ENCODE peak calls at places on chromosome 21, in five cellular contexts. One of them, this sample, is unnamed.
A peak's percentile ranks its signal among the peaks of the same experiment; 100 is the strongest.

GRCh38 chr21:29237110-29238051 is 61.3 kb upstream of the BACH1 start:
- DNase-seq in tibial artery: peak; percentile 46
- DNase-seq in endothelial cell: no peak
- DNase-seq in Calu3: no peak
- DNase-seq in kidney: no peak
- DNase-seq in this sample: no peak

GRCh38 chr21:28608646-28609045 is 384.0 kb downstream of the LTN1 start:
- DNase-seq in tibial artery: no peak
- DNase-seq in endothelial cell: no peak
- DNase-seq in Calu3: no peak
- DNase-seq in kidney: no peak
- DNase-seq in this sample: no peak

GRCh38 chr21:42472521-42472920 is 23.5 kb downstream of the RSPH1 start:
- DNase-seq in tibial artery: no peak
- DNase-seq in endothelial cell: no peak
- DNase-seq in Calu3: no peak
- DNase-seq in kidney: no peak
- DNase-seq in this sample: no peak

GRCh38 chr21:29656504-29657227 is 283.1 kb downstream of the GRIK1 start:
- DNase-seq in tibial artery: no peak
- DNase-seq in endothelial cell: no peak
- DNase-seq in Calu3: no peak
- DNase-seq in kidney: no peak
- DNase-seq in this sample: no peak

GRCh38 chr21:24118738-24119470 is 1488.4 kb downstream of the MRPL39 start:
- DNase-seq in tibial artery: no peak
- DNase-seq in endothelial cell: no peak
- DNase-seq in Calu3: no peak
- DNase-seq in kidney: no peak
- DNase-seq in this sample: no peak

GRCh38 chr21:38306833-38307232 is 50.0 kb downstream of the KCNJ15 start:
- DNase-seq in tibial artery: no peak
- DNase-seq in endothelial cell: no peak
- DNase-seq in Calu3: no peak
- DNase-seq in kidney: no peak
- DNase-seq in this sample: no peak

GRCh38 chr21:43318841-43319781 is 107.8 kb downstream of the SIK1 start:
- DNase-seq in tibial artery: no peak
- DNase-seq in endothelial cell: no peak
- DNase-seq in Calu3: no peak
- DNase-seq in kidney: peak; percentile 75
- DNase-seq in this sample: no peak

GRCh38 chr21:29351691-29352090 is 53.0 kb downstream of the BACH1 start:
- DNase-seq in tibial artery: no peak
- DNase-seq in endothelial cell: no peak
- DNase-seq in Calu3: no peak
- DNase-seq in kidney: no peak
- DNase-seq in this sample: no peak

GRCh38 chr21:20276954-20277353 is 721.3 kb upstream of the NCAM2 start:
- DNase-seq in tibial artery: no peak
- DNase-seq in endothelial cell: no peak
- DNase-seq in Calu3: no peak
- DNase-seq in kidney: no peak
- DNase-seq in this sample: no peak

GRCh38 chr21:43957629-43958362 is 54.3 kb upstream of the TRAPPC10 start:
- DNase-seq in tibial artery: no peak
- DNase-seq in endothelial cell: no peak
- DNase-seq in Calu3: no peak
- DNase-seq in kidney: no peak
- DNase-seq in this sample: no peak

GRCh38 chr21:43323244-43324005 is 103.5 kb downstream of the SIK1 start:
- DNase-seq in tibial artery: peak; percentile 61
- DNase-seq in endothelial cell: no peak
- DNase-seq in Calu3: no peak
- DNase-seq in kidney: no peak
- DNase-seq in this sample: no peak

GRCh38 chr21:15001773-15002647 is 62.8 kb downstream of the NRIP1 start:
- DNase-seq in tibial artery: no peak
- DNase-seq in endothelial cell: no peak
- DNase-seq in Calu3: no peak
- DNase-seq in kidney: no peak
- DNase-seq in this sample: no peak

GRCh38 chr21:14630556-14631069 is 84.5 kb upstream of the SAMSN1 start:
- DNase-seq in tibial artery: no peak
- DNase-seq in endothelial cell: no peak
- DNase-seq in Calu3: no peak
- DNase-seq in kidney: no peak
- DNase-seq in this sample: no peak

GRCh38 chr21:42829417-42829816 is 49.9 kb downstream of the WDR4 start:
- DNase-seq in tibial artery: no peak
- DNase-seq in endothelial cell: no peak
- DNase-seq in Calu3: no peak
- DNase-seq in kidney: peak; percentile 2
- DNase-seq in this sample: peak; percentile 29

GRCh38 chr21:41973427-41973831 is 19.6 kb upstream of the C2CD2 start:
- DNase-seq in tibial artery: no peak
- DNase-seq in endothelial cell: no peak
- DNase-seq in Calu3: peak; percentile 12
- DNase-seq in kidney: peak; percentile 72
- DNase-seq in this sample: peak; percentile 31

GRCh38 chr21:28283652-28284490 is 708.8 kb downstream of the LTN1 start:
- DNase-seq in tibial artery: no peak
- DNase-seq in endothelial cell: no peak
- DNase-seq in Calu3: no peak
- DNase-seq in kidney: no peak
- DNase-seq in this sample: no peak

GRCh38 chr21:15139881-15140280 is 75.1 kb upstream of the NRIP1 start:
- DNase-seq in tibial artery: no peak
- DNase-seq in endothelial cell: no peak
- DNase-seq in Calu3: no peak
- DNase-seq in kidney: no peak
- DNase-seq in this sample: no peak

GRCh38 chr21:27248791-27249190 is 281.9 kb upstream of the ADAMTS5 start:
- DNase-seq in tibial artery: no peak
- DNase-seq in endothelial cell: no peak
- DNase-seq in Calu3: no peak
- DNase-seq in kidney: no peak
- DNase-seq in this sample: no peak

GRCh38 chr21:44517175-44517899 is 22.7 kb downstream of the KRTAP10-1 start:
- DNase-seq in tibial artery: no peak
- DNase-seq in endothelial cell: no peak
- DNase-seq in Calu3: no peak
- DNase-seq in kidney: peak; percentile 45
- DNase-seq in this sample: peak; percentile 56

GRCh38 chr21:45555557-45556301 is 13.5 kb upstream of the SLC19A1 start:
- DNase-seq in tibial artery: peak; percentile 54
- DNase-seq in endothelial cell: peak; percentile 69
- DNase-seq in Calu3: no peak
- DNase-seq in kidney: peak; percentile 94
- DNase-seq in this sample: peak; percentile 95

GRCh38 chr21:45557611-45558043 is 15.4 kb upstream of the SLC19A1 start:
- DNase-seq in tibial artery: no peak
- DNase-seq in endothelial cell: no peak
- DNase-seq in Calu3: no peak
- DNase-seq in kidney: peak; percentile 61
- DNase-seq in this sample: peak; percentile 74

GRCh38 chr21:45555251-45555556 is 13.0 kb upstream of the SLC19A1 start:
- DNase-seq in tibial artery: no peak
- DNase-seq in endothelial cell: no peak
- DNase-seq in Calu3: no peak
- DNase-seq in kidney: no peak
- DNase-seq in this sample: no peak

GRCh38 chr21:45556645-45557601 is 14.7 kb upstream of the SLC19A1 start:
- DNase-seq in tibial artery: no peak
- DNase-seq in endothelial cell: no peak
- DNase-seq in Calu3: no peak
- DNase-seq in kidney: peak; percentile 78
- DNase-seq in this sample: peak; percentile 84

GRCh38 chr21:45556302-45556644 is 14.0 kb upstream of the SLC19A1 start:
- DNase-seq in tibial artery: no peak
- DNase-seq in endothelial cell: no peak
- DNase-seq in Calu3: no peak
- DNase-seq in kidney: no peak
- DNase-seq in this sample: no peak
- TF ChIP-seq CTCF in tibial artery: no peak
- TF ChIP-seq CTCF in endothelial cell: peak; percentile 6
- TF ChIP-seq CTCF in Calu3: no peak
- TF ChIP-seq CTCF in kidney: no peak
- TF ChIP-seq CTCF in this sample: no peak

GRCh38 chr21:39373634-39374033 is 24.7 kb upstream of the HMGN1 start:
- DNase-seq in tibial artery: no peak
- DNase-seq in endothelial cell: peak; percentile 23
- DNase-seq in Calu3: no peak
- DNase-seq in kidney: no peak
- DNase-seq in this sample: no peak
- TF ChIP-seq CTCF in tibial artery: peak; percentile 32
- TF ChIP-seq CTCF in endothelial cell: no peak
- TF ChIP-seq CTCF in Calu3: no peak
- TF ChIP-seq CTCF in kidney: peak; percentile 35
- TF ChIP-seq CTCF in this sample: peak; percentile 33

GRCh38 chr21:26032263-26032662 is 138.3 kb downstream of the APP start:
- DNase-seq in tibial artery: no peak
- DNase-seq in endothelial cell: no peak
- DNase-seq in Calu3: no peak
- DNase-seq in kidney: no peak
- DNase-seq in this sample: no peak
- TF ChIP-seq CTCF in tibial artery: no peak
- TF ChIP-seq CTCF in endothelial cell: no peak
- TF ChIP-seq CTCF in Calu3: no peak
- TF ChIP-seq CTCF in kidney: no peak
- TF ChIP-seq CTCF in this sample: no peak

DNA sequence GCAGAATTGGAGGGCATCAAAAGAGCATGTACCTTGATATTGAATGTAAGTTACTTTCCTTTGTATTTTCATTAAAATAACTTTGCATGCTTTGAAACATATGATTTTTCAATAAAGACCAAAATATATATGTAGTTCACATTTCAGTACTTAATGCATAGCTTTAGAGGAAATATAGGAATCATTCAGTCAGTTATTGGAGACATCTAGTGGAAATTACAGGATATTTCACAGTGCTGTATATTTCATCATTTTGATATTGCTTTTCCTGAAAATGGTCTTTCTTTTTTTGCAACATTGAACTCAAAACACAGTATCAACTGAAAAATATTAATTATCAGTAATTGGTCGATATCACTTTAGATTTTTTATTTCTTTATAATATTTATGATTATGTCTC is 375.8 kb downstream of the NCAM2 start:
- DNase-seq in tibial artery: no peak
- DNase-seq in endothelial cell: no peak
- DNase-seq in Calu3: no peak
- DNase-seq in kidney: no peak
- DNase-seq in this sample: no peak
- TF ChIP-seq CTCF in tibial artery: no peak
- TF ChIP-seq CTCF in endothelial cell: no peak
- TF ChIP-seq CTCF in Calu3: no peak
- TF ChIP-seq CTCF in kidney: no peak
- TF ChIP-seq CTCF in this sample: no peak

GRCh38 chr21:30838536-30838935 is 9.0 kb upstream of the KRTAP7-1 start:
- DNase-seq in tibial artery: no peak
- DNase-seq in endothelial cell: no peak
- DNase-seq in Calu3: no peak
- DNase-seq in kidney: no peak
- DNase-seq in this sample: no peak

GRCh38 chr21:30842990-30843389 is 13.4 kb upstream of the KRTAP7-1 start:
- DNase-seq in tibial artery: no peak
- DNase-seq in endothelial cell: no peak
- DNase-seq in Calu3: no peak
- DNase-seq in kidney: no peak
- DNase-seq in this sample: no peak

GRCh38 chr21:30839304-30839703 is 9.7 kb upstream of the KRTAP7-1 start:
- DNase-seq in tibial artery: no peak
- DNase-seq in endothelial cell: peak; percentile 60
- DNase-seq in Calu3: no peak
- DNase-seq in kidney: no peak
- DNase-seq in this sample: no peak
- TF ChIP-seq CTCF in tibial artery: no peak
- TF ChIP-seq CTCF in endothelial cell: peak; percentile 65
- TF ChIP-seq CTCF in Calu3: no peak
- TF ChIP-seq CTCF in kidney: peak; percentile 12
- TF ChIP-seq CTCF in this sample: no peak

DNA sequence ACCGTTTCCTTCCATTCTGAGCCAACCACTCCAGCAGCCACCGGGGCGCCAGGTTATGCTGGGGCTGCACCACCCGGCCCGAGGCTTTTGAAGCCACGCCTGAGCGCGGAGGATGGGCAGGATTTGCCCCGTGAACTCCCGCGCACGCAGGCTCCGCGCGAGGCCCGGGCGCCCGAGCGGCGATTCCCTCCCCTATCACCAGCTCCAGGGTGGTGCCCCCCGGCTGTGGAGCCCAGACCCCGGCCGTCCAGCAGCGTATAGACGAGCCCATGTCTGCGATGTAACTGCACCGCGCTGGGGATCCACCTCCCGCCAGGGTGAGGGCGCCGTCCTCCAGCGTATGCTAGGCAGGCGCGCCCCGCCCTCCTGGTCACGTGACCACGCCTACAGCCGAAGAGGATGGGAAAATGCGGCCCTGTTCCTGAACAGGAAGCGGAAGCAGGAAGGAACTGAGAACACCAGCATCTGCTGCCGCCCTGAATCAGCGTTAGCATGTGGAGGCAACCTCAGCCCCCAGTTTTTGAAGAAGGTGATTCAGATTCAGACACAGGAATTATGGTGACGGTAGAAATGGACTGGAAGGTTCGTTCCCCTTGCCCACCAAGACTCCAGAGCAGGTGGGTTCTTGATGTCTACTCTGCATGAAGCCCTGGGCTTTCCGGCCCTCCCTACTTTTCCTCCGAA is 46.0 kb downstream of the VPS26C start:
- DNase-seq in tibial artery: peak; percentile 95
- DNase-seq in endothelial cell: peak; percentile 91
- DNase-seq in Calu3: peak; percentile 92
- DNase-seq in kidney: peak; percentile 98
- DNase-seq in this sample: peak; percentile 99
- TF ChIP-seq CTCF in tibial artery: no peak
- TF ChIP-seq CTCF in endothelial cell: no peak
- TF ChIP-seq CTCF in Calu3: no peak
- TF ChIP-seq CTCF in kidney: peak; percentile 8
- TF ChIP-seq CTCF in this sample: peak; percentile 52

GRCh38 chr21:35041122-35041521 is 8.0 kb downstream of the RUNX1 start:
- DNase-seq in tibial artery: no peak
- DNase-seq in endothelial cell: no peak
- DNase-seq in Calu3: no peak
- DNase-seq in kidney: no peak
- DNase-seq in this sample: no peak
- TF ChIP-seq CTCF in tibial artery: no peak
- TF ChIP-seq CTCF in endothelial cell: no peak
- TF ChIP-seq CTCF in Calu3: no peak
- TF ChIP-seq CTCF in kidney: no peak
- TF ChIP-seq CTCF in this sample: no peak

DNA sequence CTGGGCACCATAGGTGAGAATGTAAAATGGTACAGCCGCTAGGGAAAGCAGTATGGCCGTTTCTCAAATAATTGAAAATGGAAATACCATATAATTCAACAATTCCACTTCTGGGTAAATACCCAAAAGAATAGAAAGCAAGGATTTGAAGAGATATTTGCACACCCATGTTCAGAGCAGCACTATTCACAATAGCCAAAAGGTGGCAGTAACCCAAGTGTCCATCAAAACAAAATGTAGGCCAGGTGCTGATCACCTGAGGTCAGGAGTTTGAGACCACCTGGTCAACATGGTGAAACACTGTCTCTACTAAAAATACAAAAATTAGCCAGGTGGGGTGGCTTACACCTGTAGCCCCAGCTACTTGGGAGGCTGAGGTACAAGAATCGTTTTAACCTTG is 62.1 kb downstream of the OLIG1 start:
- DNase-seq in tibial artery: no peak
- DNase-seq in endothelial cell: no peak
- DNase-seq in Calu3: no peak
- DNase-seq in kidney: no peak
- DNase-seq in this sample: no peak
- TF ChIP-seq CTCF in tibial artery: no peak
- TF ChIP-seq CTCF in endothelial cell: no peak
- TF ChIP-seq CTCF in Calu3: no peak
- TF ChIP-seq CTCF in kidney: no peak
- TF ChIP-seq CTCF in this sample: no peak